ENCODE peak calls at places on chromosomes 13 and 19, in four cellular contexts. L is cardiac muscle cell, J is NCI-H1092 treated with DMSO at 0.1 percent for 48 hours, O is EL. A is an unnamed sample.

GRCh38 chr19:40271706-40272105 is 13.4 kb downstream of the AKT2 start:
- DNase-seq in L (no peak), O (no peak), J (no peak), A (no peak)

GRCh38 chr13:19185865-19186645 is 4.4 kb upstream of the TUBA3C start:
- DNase-seq in O (no peak), L (no peak), J (no peak), A (no peak)

GRCh38 chr19:51971624-51972023 is 15.0 kb downstream of the ZNF350 start:
- DNase-seq in O (no peak), L (peak), J (no peak), A (no peak)

GRCh38 chr19:46134527-46134926 is 10.0 kb upstream of the IGFL3 start:
- DNase-seq in O (no peak), J (no peak), L (peak), A (no peak)

GRCh38 chr13:32267836-32268439 is 47.2 kb downstream of the ZAR1L start:
- DNase-seq in J (no peak), L (peak), O (no peak), A (no peak)

GRCh38 chr19:17340302-17340870 is 3.0 kb downstream of the GTPBP3 start:
- DNase-seq in L (no peak), J (no peak), O (no peak), A (no peak)

GRCh38 chr19:1875646-1876493 is 9.4 kb downstream of the ABHD17A start:
- DNase-seq in L (peak), O (peak), J (peak), A (peak)

GRCh38 chr19:30082168-30082567 is 140.1 kb downstream of the URI1 start:
- DNase-seq in J (no peak), O (no peak), L (no peak), A (no peak)

GRCh38 chr19:6667114-6667627 is 2.8 kb downstream of the TNFSF14 start:
- DNase-seq in O (no peak), L (no peak), J (no peak), A (no peak)

GRCh38 chr19:17076539-17076919 is 952 bp downstream of the MYO9B start:
- DNase-seq in O (peak), J (no peak), L (no peak), A (no peak)

GRCh38 chr13:99883805-99884204 is 87.8 kb downstream of the ZIC5 start:
- DNase-seq in O (no peak), J (no peak), L (no peak), A (no peak)

GRCh38 chr19:54209058-54209747 is 8.5 kb downstream of the RPS9 start:
- DNase-seq in O (peak), L (no peak), J (no peak), A (no peak)

GRCh38 chr13:91946498-91947070 is 548.2 kb downstream of the GPC5 start:
- DNase-seq in O (no peak), J (peak), L (peak), A (no peak)

GRCh38 chr13:33057019-33057785 is 41.0 kb downstream of the KL start:
- DNase-seq in O (peak), L (peak), J (no peak), A (no peak)